ENCODE peak calls at places on chromosomes 13 and 19, in eight cellular contexts. P is DMS 273 treated with DMSO at 0.1 percent for 48 hours; C is ELR; O is stimulated activated CD4-positive, alpha-beta T cell treated with anti-CD3 and anti-CD28 coated beads, Interleukin-1b, Interleukin-23, amount 100 ng/mL, for 4 hours; Q is uterus; L is GM12865; T is stimulated activated CD8-positive, alpha-beta memory T cell treated with anti-CD3 and anti-CD28 coated beads, Interleukin-7, amount 100 ng/mL, for 4 hours; M is cardiac muscle cell. G is an unnamed sample.

GRCh38 chr13:85654227-85654626 is 145.0 kb downstream of the SLITRK6 start:
- DNase-seq in T (no peak), Q (no peak), M (no peak), O (no peak), C (peak), L (no peak), P (no peak), G (no peak)

GRCh38 chr19:10271543-10272086 is 695 bp downstream of the ICAM1 start:
- DNase-seq in O (no peak), C (peak), M (peak), Q (no peak), L (peak), T (peak), P (no peak), G (no peak)

GRCh38 chr13:38821753-38822551 is 135.1 kb downstream of the FREM2 start:
- DNase-seq in P (no peak), Q (no peak), T (no peak), L (peak), M (no peak), C (no peak), O (no peak), G (no peak)

GRCh38 chr19:4525563-4526002 is 7.3 kb upstream of the PLIN4 start:
- DNase-seq in M (no peak), P (no peak), L (no peak), T (no peak), C (no peak), O (no peak), Q (no peak), G (no peak)

GRCh38 chr13:98460519-98460918 is 116.4 kb downstream of the STK24 start:
- DNase-seq in O (no peak), T (no peak), L (no peak), P (no peak), Q (no peak), C (no peak), M (no peak), G (no peak)

GRCh38 chr13:106369091-106369490 is 166.4 kb downstream of the EFNB2 start:
- DNase-seq in O (no peak), L (no peak), T (no peak), Q (no peak), M (peak), C (no peak), P (no peak), G (no peak)

GRCh38 chr19:35959968-35960320 is 23.8 kb downstream of the LRFN3 start:
- DNase-seq in O (no peak), L (no peak), P (no peak), Q (no peak), T (no peak), M (no peak), C (no peak), G (no peak)

GRCh38 chr13:32254916-32255743 is 60.0 kb downstream of the ZAR1L start:
- DNase-seq in Q (no peak), C (no peak), T (no peak), P (no peak), O (no peak), L (no peak), M (no peak), G (no peak)